ENCODE peak calls at places on chromosomes 5 and 9, in six cellular contexts. V is neuronal stem cell, U is mesendoderm, F is IMR-90, H is H9, N is H1. X is an unnamed sample.

GRCh38 chr5:133754575-133755169 is 142.3 kb upstream of the FSTL4 start:
- DNase-seq in V (peak; percentile 14), U (peak; percentile 74), F (peak; percentile 7), H (peak; percentile 52), N (peak; percentile 9), X (peak; percentile 31)

GRCh38 chr5:124399426-124399961 is 346.9 kb downstream of the ZNF608 start:
- DNase-seq in V (no peak), U (no peak), F (no peak), H (no peak), N (no peak), X (no peak)

GRCh38 chr9:70013598-70014196 is 30.0 kb upstream of the MAMDC2 start:
- DNase-seq in V (no peak), U (no peak), F (peak; percentile 73), H (no peak), N (no peak), X (no peak)

GRCh38 chr5:166639151-166639550 is 1652.3 kb upstream of the WWC1 start:
- DNase-seq in V (no peak), U (peak; percentile 23), F (no peak), H (no peak), N (no peak), X (no peak)

GRCh38 chr9:82273121-82273520 is 284.5 kb downstream of the SPATA31D1 start:
- DNase-seq in V (no peak), U (no peak), F (peak; percentile 67), H (no peak), N (no peak), X (no peak)

GRCh38 chr9:76545191-76545590 is 86.2 kb downstream of the GCNT1 start:
- DNase-seq in V (no peak), U (no peak), F (no peak), H (no peak), N (no peak), X (no peak)

GRCh38 chr5:159785639-159786038 is 130.6 kb upstream of the ADRA1B start:
- DNase-seq in V (no peak), U (no peak), F (peak; percentile 46), H (no peak), N (no peak), X (no peak)

GRCh38 chr9:87557996-87558395 is 60.3 kb downstream of the DAPK1 start:
- DNase-seq in V (no peak), U (no peak), F (no peak), H (no peak), N (no peak), X (no peak)

GRCh38 chr5:108379722-108380530 is 2.0 kb downstream of the FBXL17 start:
- DNase-seq in V (no peak), U (no peak), F (peak; percentile 31), H (no peak), N (no peak), X (no peak)

GRCh38 chr9:89764217-89764616 is 159.4 kb downstream of the GADD45G start:
- DNase-seq in V (no peak), U (no peak), F (no peak), H (no peak), N (no peak), X (no peak)

GRCh38 chr5:147403659-147404640 is 105.9 kb downstream of the DPYSL3 start:
- DNase-seq in V (no peak), U (no peak), F (peak; percentile 99), H (no peak), N (no peak), X (peak; percentile 49)

GRCh38 chr5:82635561-82636288 is 357.6 kb upstream of the RPS23 start:
- DNase-seq in V (no peak), U (no peak), F (peak; percentile 86), H (no peak), N (no peak), X (no peak)

GRCh38 chr5:9533577-9534334 is 12.1 kb downstream of the SEMA5A start:
- DNase-seq in V (no peak), U (no peak), F (no peak), H (no peak), N (no peak), X (no peak)

GRCh38 chr5:149177339-149177843 is 36.1 kb downstream of the ABLIM3 start:
- DNase-seq in V (no peak), U (no peak), F (no peak), H (no peak), N (no peak), X (no peak)

GRCh38 chr9:121398374-121398773 is 28.3 kb upstream of the STOM start:
- DNase-seq in V (no peak), U (no peak), F (peak; percentile 100), H (no peak), N (no peak), X (peak; percentile 28)

GRCh38 chr5:173595826-173596225 is 20.6 kb downstream of the BOD1 start:
- DNase-seq in V (no peak), U (no peak), F (no peak), H (no peak), N (no peak), X (no peak)

GRCh38 chr5:169717298-169717697 is 80.2 kb downstream of the DOCK2 start:
- DNase-seq in V (no peak), U (no peak), F (peak; percentile 30), H (no peak), N (no peak), X (peak; percentile 22)

GRCh38 chr9:122158202-122158601 is 1.4 kb downstream of the NDUFA8 start:
- DNase-seq in V (no peak), U (peak; percentile 81), F (peak; percentile 43), H (peak; percentile 69), N (peak; percentile 34), X (peak; percentile 43)

GRCh38 chr5:1896602-1897376 is 14.1 kb upstream of the IRX4 start:
- DNase-seq in V (no peak), U (no peak), F (no peak), H (no peak), N (no peak), X (no peak)

GRCh38 chr5:4868140-4868735 is 271.9 kb upstream of the ADAMTS16 start:
- DNase-seq in V (peak; percentile 52), U (peak; percentile 67), F (no peak), H (peak; percentile 64), N (no peak), X (peak; percentile 80)

GRCh38 chr5:82465235-82465634 is 187.1 kb upstream of the RPS23 start:
- DNase-seq in V (no peak), U (no peak), F (no peak), H (no peak), N (no peak), X (no peak)

GRCh38 chr9:77291714-77292113 is 114.4 kb downstream of the VPS13A start:
- DNase-seq in V (peak; percentile 18), U (peak; percentile 86), F (peak; percentile 33), H (peak; percentile 45), N (no peak), X (peak; percentile 43)

GRCh38 chr9:21788752-21789151 is 13.7 kb upstream of the MTAP start:
- DNase-seq in V (no peak), U (no peak), F (no peak), H (no peak), N (no peak), X (peak; percentile 88)

GRCh38 chr5:38424237-38425080 is 132.0 kb downstream of the LIFR start:
- DNase-seq in V (no peak), U (no peak), F (no peak), H (no peak), N (no peak), X (no peak)

GRCh38 chr9:100354121-100354800 is 1.5 kb upstream of the TEX10 start:
- DNase-seq in V (no peak), U (peak; percentile 30), F (no peak), H (no peak), N (no peak), X (no peak)

GRCh38 chr9:124709291-124709690 is 61.8 kb downstream of the NR6A1 start:
- DNase-seq in V (no peak), U (no peak), F (no peak), H (no peak), N (no peak), X (no peak)
- H2AK5ac ChIP-seq in V (no peak overlapping the region), U (no peak overlapping the region), F (peak overlapping the region; percentile 3), H (no peak overlapping the region), N (no peak overlapping the region), X (no peak overlapping the region)

DNA sequence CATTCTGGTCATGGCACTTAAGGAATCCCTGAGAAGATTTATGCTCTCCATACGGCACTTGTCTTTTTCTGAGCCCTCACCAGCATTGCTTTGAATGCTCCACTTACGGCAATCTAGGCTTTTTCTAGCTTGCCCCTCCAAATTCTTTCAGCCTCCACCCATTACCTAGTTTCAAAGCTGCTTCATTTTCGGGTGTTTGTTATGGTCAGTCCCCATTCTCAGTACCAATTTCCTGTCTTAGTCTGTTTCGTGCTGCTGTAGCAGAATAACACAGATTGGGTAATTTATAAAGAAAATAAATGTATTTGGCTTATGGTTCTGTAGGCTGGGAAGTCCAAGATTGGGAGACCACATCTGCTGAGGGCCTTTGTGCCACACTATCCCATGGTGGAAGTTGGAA is 42.0 kb downstream of the ARHGEF28 start:
- DNase-seq in V (no peak), U (no peak), F (no peak), H (no peak), N (no peak), X (peak; percentile 49)
- H2AK5ac ChIP-seq in V (no peak overlapping the region), U (no peak overlapping the region), F (no peak overlapping the region), H (no peak overlapping the region), N (no peak overlapping the region), X (no peak overlapping the region)

GRCh38 chr9:123368481-123369153 is 12.6 kb downstream of the CRB2 start:
- DNase-seq in V (no peak), U (no peak), F (no peak), H (no peak), N (no peak), X (no peak)

GRCh38 chr9:123369296-123369695 is 13.3 kb downstream of the CRB2 start:
- DNase-seq in V (no peak), U (no peak), F (no peak), H (no peak), N (no peak), X (no peak)

GRCh38 chr9:123370108-123370507 is 14.1 kb downstream of the CRB2 start:
- DNase-seq in V (no peak), U (no peak), F (no peak), H (no peak), N (no peak), X (no peak)

GRCh38 chr9:123365881-123366528 is 10.0 kb downstream of the CRB2 start:
- DNase-seq in V (no peak), U (no peak), F (no peak), H (peak; percentile 88), N (peak; percentile 36), X (no peak)

DNA sequence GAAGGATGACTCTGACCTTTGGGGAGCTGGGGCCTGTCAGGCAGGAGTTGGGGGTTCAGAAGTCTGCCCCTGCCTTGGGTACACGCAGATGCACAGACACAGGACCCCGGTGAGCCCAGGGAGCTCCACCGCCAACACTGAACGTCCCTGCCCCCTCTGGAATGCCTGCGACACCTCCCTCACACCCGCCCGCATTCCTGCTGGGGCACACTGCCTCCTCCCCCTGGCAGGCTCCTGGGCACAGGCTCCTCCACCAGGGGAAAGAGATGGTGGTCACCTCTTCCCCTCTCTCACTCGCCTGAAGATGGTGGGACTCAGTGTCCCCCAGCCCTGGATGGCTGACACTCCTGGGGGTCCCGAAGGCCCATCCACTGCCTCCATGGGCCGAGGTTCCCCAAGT is 12.0 kb downstream of the CRB2 start:
- DNase-seq in V (no peak), U (no peak), F (no peak), H (no peak), N (no peak), X (no peak)
- H2AK5ac ChIP-seq in V (no peak overlapping the region), U (no peak overlapping the region), F (no peak overlapping the region), H (no peak overlapping the region), N (no peak overlapping the region), X (no peak overlapping the region)

DNA sequence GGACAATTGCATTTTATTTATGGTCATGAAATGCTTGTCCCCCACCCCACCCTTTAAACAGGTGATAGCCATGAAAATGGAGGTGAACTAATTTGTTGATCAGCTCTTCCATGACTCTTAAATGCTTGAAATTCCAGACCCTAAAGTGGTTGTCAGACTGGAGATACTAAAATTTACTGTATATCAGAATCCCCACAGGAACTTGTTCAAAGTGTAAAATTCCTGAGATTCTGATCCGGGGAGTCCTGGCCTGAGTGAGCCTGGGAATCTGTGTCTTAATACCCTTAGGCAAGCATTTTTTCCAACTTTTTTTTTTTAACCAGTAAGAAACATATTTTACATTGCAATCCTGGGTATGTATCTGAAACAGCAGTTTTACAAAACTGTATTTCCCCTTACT is 4.7 kb downstream of the SKP2 start:
- DNase-seq in V (no peak), U (peak; percentile 97), F (peak; percentile 69), H (no peak), N (no peak), X (peak; percentile 96)
- H2AK5ac ChIP-seq in V (no peak overlapping the region), U (no peak overlapping the region), F (no peak overlapping the region), H (no peak overlapping the region), N (no peak overlapping the region), X (no peak overlapping the region)